ENCODE peak calls at places on chromosomes 6 and 20, in seven cellular contexts. P, E, Q, K, N, X and O are unnamed samples.

GRCh38 chr6:142943746-142944125 is 1.2 kb downstream of the HIVEP2 start:
- DNase-seq in P (peak), E (peak), Q (peak), K (peak), N (peak), X (no peak), O (peak)

GRCh38 chr6:111842891-111843290 is 30.4 kb downstream of the FYN start:
- DNase-seq in P (no peak), E (no peak), Q (no peak), K (no peak), N (no peak), X (no peak), O (no peak)

GRCh38 chr20:3871549-3872265 is 17.5 kb upstream of the PANK2 start:
- DNase-seq in P (peak), E (no peak), Q (peak), K (no peak), N (no peak), X (no peak), O (no peak)

GRCh38 chr6:12577124-12577845 is 139.3 kb upstream of the PHACTR1 start:
- DNase-seq in P (no peak), E (no peak), Q (peak), K (peak), N (no peak), X (no peak), O (no peak)

GRCh38 chr20:64084209-64085152 is at the start of gene LKAAEAR1:
- DNase-seq in P (peak), E (no peak), Q (no peak), K (peak), N (no peak), X (no peak), O (peak)

GRCh38 chr20:50551288-50551687 is 41.1 kb downstream of the PTPN1 start:
- DNase-seq in P (no peak), E (no peak), Q (no peak), K (no peak), N (no peak), X (no peak), O (no peak)

GRCh38 chr6:2738373-2738979 is 12.2 kb downstream of the MYLK4 start:
- DNase-seq in P (peak), E (peak), Q (peak), K (peak), N (peak), X (no peak), O (peak)

GRCh38 chr20:61662226-61662945 is 403.3 kb downstream of the TAF4 start:
- DNase-seq in P (no peak), E (no peak), Q (peak), K (peak), N (no peak), X (no peak), O (peak)

GRCh38 chr6:136706431-136706830 is 85.8 kb downstream of the MAP3K5 start:
- DNase-seq in P (no peak), E (no peak), Q (no peak), K (no peak), N (no peak), X (no peak), O (no peak)

GRCh38 chr20:17617212-17617867 is 47.5 kb downstream of the DSTN start:
- DNase-seq in P (peak), E (peak), Q (peak), K (peak), N (peak), X (peak), O (peak)

GRCh38 chr6:89356644-89357043 is 4.1 kb upstream of the UBE2J1 start:
- DNase-seq in P (no peak), E (no peak), Q (no peak), K (no peak), N (no peak), X (no peak), O (no peak)

GRCh38 chr6:37698264-37699137 is 818 bp upstream of the MDGA1 start:
- DNase-seq in P (peak), E (peak), Q (peak), K (peak), N (peak), X (no peak), O (peak)

GRCh38 chr6:5998236-5998635 is 8.5 kb downstream of the NRN1 start:
- DNase-seq in P (peak), E (no peak), Q (no peak), K (peak), N (no peak), X (no peak), O (no peak)

GRCh38 chr6:89264296-89264695 is 47.1 kb upstream of the GABRR1 start:
- DNase-seq in P (no peak), E (no peak), Q (no peak), K (no peak), N (no peak), X (no peak), O (no peak)

GRCh38 chr6:66662196-66662595 is 955.2 kb upstream of the EYS start:
- DNase-seq in P (peak), E (no peak), Q (no peak), K (peak), N (no peak), X (no peak), O (no peak)

GRCh38 chr20:11891081-11891826 is 26.4 kb upstream of the BTBD3 start:
- DNase-seq in P (peak), E (peak), Q (no peak), K (peak), N (peak), X (no peak), O (no peak)

GRCh38 chr6:31874084-31874670 is 4.6 kb downstream of the SLC44A4 start:
- DNase-seq in P (no peak), E (no peak), Q (no peak), K (no peak), N (no peak), X (no peak), O (no peak)

GRCh38 chr6:11496152-11497060 is 41.1 kb upstream of the TMEM170B start:
- DNase-seq in P (peak), E (peak), Q (peak), K (peak), N (peak), X (no peak), O (peak)

GRCh38 chr6:8219352-8219943 is 117.1 kb upstream of the EEF1E1 start:
- DNase-seq in P (peak), E (peak), Q (no peak), K (peak), N (peak), X (no peak), O (peak)

GRCh38 chr6:158793432-158793831 is 25.7 kb downstream of the EZR start:
- DNase-seq in P (peak), E (no peak), Q (no peak), K (no peak), N (no peak), X (no peak), O (peak)

GRCh38 chr6:161890133-161890833 is 616.4 kb upstream of the AGPAT4 start:
- DNase-seq in P (no peak), E (no peak), Q (no peak), K (no peak), N (no peak), X (no peak), O (no peak)

GRCh38 chr6:139600919-139601470 is 226.5 kb upstream of the CITED2 start:
- DNase-seq in P (no peak), E (no peak), Q (no peak), K (no peak), N (no peak), X (no peak), O (no peak)

GRCh38 chr6:143811492-143812157 is 31.5 kb upstream of the LTV1 start:
- DNase-seq in P (no peak), E (no peak), Q (no peak), K (no peak), N (no peak), X (no peak), O (no peak)

GRCh38 chr6:20173833-20174796 is 38.2 kb downstream of the MBOAT1 start:
- DNase-seq in P (no peak), E (no peak), Q (no peak), K (no peak), N (no peak), X (no peak), O (no peak)

GRCh38 chr6:105981002-105981887 is 104.9 kb upstream of the PRDM1 start:
- DNase-seq in P (peak), E (no peak), Q (no peak), K (peak), N (no peak), X (no peak), O (peak)

GRCh38 chr6:39558079-39558478 is 167.1 kb downstream of the KIF6 start:
- DNase-seq in P (no peak), E (no peak), Q (no peak), K (no peak), N (no peak), X (no peak), O (no peak)

GRCh38 chr6:8082954-8083858 is 19.0 kb upstream of the BLOC1S5 start:
- DNase-seq in P (peak), E (no peak), Q (no peak), K (no peak), N (peak), X (no peak), O (no peak)

GRCh38 chr6:41232667-41233066 is 4.5 kb downstream of the TREML4 start:
- DNase-seq in P (no peak), E (no peak), Q (no peak), K (no peak), N (no peak), X (no peak), O (peak)